ENCODE peak calls at places on chromosomes 16 and 17, in seven cellular contexts. J is Daoy; S is stimulated activated CD4-positive, alpha-beta T cell treated with anti-CD3 and anti-CD28 coated beads, Interleukin-4, amount 100 ng/mL, for 1 hour; O is SHP77; M is stimulated activated naive B cell treated with anti-CD40 and anti-IgM and Interleukin-4, amounts not matched to agents 10 μg/mL and 1 μg/mL and 100 μg/mL, for 72 hours; D is kidney tubule cell; E is Caki2. F is an unnamed sample.

GRCh38 chr16:89453662-89454321 is 36.6 kb downstream of the ANKRD11 start:
- DNase-seq in J (no peak), D (peak; percentile 36), M (no peak), E (no peak), O (no peak), S (no peak), F (no peak)

GRCh38 chr16:89071686-89072182 is 21.9 kb upstream of the ACSF3 start:
- DNase-seq in D (no peak), M (no peak), O (no peak), S (no peak), E (no peak), J (no peak), F (no peak)

GRCh38 chr16:29663829-29664132 is 734 bp downstream of the SPN start:
- DNase-seq in S (no peak), D (no peak), M (no peak), E (no peak), J (no peak), O (no peak), F (no peak)

GRCh38 chr17:15086776-15087175 is 178.3 kb downstream of the PMP22 start:
- DNase-seq in O (no peak), D (no peak), J (no peak), M (no peak), S (no peak), E (no peak), F (no peak)

GRCh38 chr16:89115216-89115949 is 21.7 kb downstream of the ACSF3 start:
- DNase-seq in D (no peak), E (no peak), O (no peak), J (no peak), M (peak; percentile 86), S (peak; percentile 78), F (no peak)

GRCh38 chr16:67302882-67303434 is 23.6 kb downstream of the KCTD19 start:
- DNase-seq in S (no peak), D (no peak), J (no peak), M (no peak), E (no peak), O (no peak), F (no peak)

GRCh38 chr17:382644-383533 is 30.3 kb upstream of the RPH3AL start:
- DNase-seq in M (no peak), O (peak; percentile 70), E (peak; percentile 85), D (peak; percentile 76), J (no peak), S (no peak), F (no peak)

GRCh38 chr17:1999557-2000251 is 25.4 kb downstream of the RTN4RL1 start:
- DNase-seq in S (no peak), M (no peak), J (no peak), E (peak; percentile 49), O (peak; percentile 94), D (peak; percentile 28), F (no peak)

GRCh38 chr16:12131755-12132154 is 155.2 kb downstream of the SNX29 start:
- DNase-seq in M (no peak), D (no peak), J (no peak), O (no peak), S (no peak), E (no peak), F (no peak)

GRCh38 chr17:78104540-78104941 is 24.0 kb downstream of the TMC6 start:
- DNase-seq in O (no peak), S (no peak), E (no peak), M (no peak), J (no peak), D (no peak), F (no peak)

GRCh38 chr17:63842173-63842539 is 329 bp downstream of the SMARCD2 start:
- DNase-seq in O (no peak), M (no peak), E (no peak), S (no peak), D (no peak), J (no peak), F (no peak)

GRCh38 chr17:39627717-39628516 is 1.2 kb downstream of the PPP1R1B start:
- DNase-seq in O (no peak), E (no peak), D (no peak), S (no peak), J (no peak), M (no peak), F (no peak)

GRCh38 chr16:89026121-89026612 is 49.2 kb upstream of the CBFA2T3 start:
- DNase-seq in M (no peak), E (peak; percentile 33), S (peak; percentile 28), D (peak; percentile 45), O (peak; percentile 15), J (peak; percentile 52), F (peak; percentile 43)